ENCODE peak calls at places on chromosomes 3 and 15, in five cellular contexts. L is kidney, X is Peyer's patch, P is left lung, N is dorsolateral prefrontal cortex. B is an unnamed sample.
A peak's percentile ranks its signal among the peaks of the same experiment; 100 is the strongest.

GRCh38 chr15:77107531-77108355 is 36.8 kb upstream of the TSPAN3 start:
- DNase-seq in L (no peak), X (peak; percentile 64), N (peak; percentile 67), P (no peak), B (no peak)

GRCh38 chr15:72944565-72944964 is 107.7 kb upstream of the NEO1 start:
- DNase-seq in X (no peak), N (no peak), P (no peak), L (no peak), B (no peak)

GRCh38 chr15:62035256-62035908 is 24.9 kb downstream of the VPS13C start:
- DNase-seq in P (no peak), X (no peak), L (no peak), N (no peak), B (no peak)

GRCh38 chr3:20739814-20740213 is 553.8 kb upstream of the SGO1 start:
- DNase-seq in X (no peak), N (no peak), P (no peak), L (no peak), B (no peak)

GRCh38 chr15:72935521-72935920 is 116.7 kb upstream of the NEO1 start:
- DNase-seq in X (no peak), N (no peak), L (no peak), P (no peak), B (no peak)

GRCh38 chr3:108509873-108510272 is 523 bp downstream of the MYH15 start:
- DNase-seq in N (no peak), X (no peak), P (no peak), L (no peak), B (no peak)

GRCh38 chr3:178439504-178439903 is 96.7 kb upstream of the KCNMB2 start:
- DNase-seq in L (no peak), P (no peak), X (no peak), N (no peak), B (no peak)

GRCh38 chr3:100163787-100164186 is 49.5 kb upstream of the FILIP1L start:
- DNase-seq in N (no peak), X (no peak), P (no peak), L (no peak), B (no peak)

GRCh38 chr3:63951492-63951891 is 39.3 kb upstream of the SCAANT1 start:
- DNase-seq in L (no peak), N (no peak), P (no peak), X (no peak), B (no peak)

GRCh38 chr15:48794697-48795134 is 16.2 kb downstream of the CEP152 start:
- DNase-seq in L (no peak), N (no peak), X (no peak), P (no peak), B (no peak)

GRCh38 chr15:99925661-99926461 is 192.6 kb upstream of the LYSMD4 start:
- DNase-seq in P (peak; percentile 94), L (peak; percentile 92), N (no peak), X (peak; percentile 79), B (peak; percentile 80)

GRCh38 chr15:101613130-101614000 is 38.8 kb downstream of the TM2D3 start:
- DNase-seq in P (peak; percentile 68), X (peak; percentile 88), N (no peak), L (peak; percentile 97), B (no peak)

GRCh38 chr15:51750942-51751686 is at the start of gene TMOD2:
- DNase-seq in X (peak; percentile 78), N (peak; percentile 63), L (peak; percentile 83), P (peak; percentile 92), B (peak; percentile 70)

GRCh38 chr15:96314508-96314907 is 16.0 kb upstream of the NR2F2 start:
- DNase-seq in P (no peak), N (no peak), X (no peak), L (no peak), B (no peak)

GRCh38 chr3:138378331-138378730 is 30.0 kb downstream of the MRAS start:
- DNase-seq in P (no peak), X (no peak), L (no peak), N (no peak), B (no peak)

GRCh38 chr3:12963869-12964712 is 109.1 kb downstream of the IQSEC1 start:
- DNase-seq in P (peak; percentile 31), X (no peak), N (no peak), L (peak; percentile 77), B (no peak)

GRCh38 chr15:41811432-41812195 is 16.3 kb upstream of the JMJD7 start:
- DNase-seq in P (peak; percentile 92), L (peak; percentile 91), X (peak; percentile 86), N (peak; percentile 93), B (peak; percentile 88)

GRCh38 chr3:163605915-163606314 is 1472.4 kb downstream of the SI start:
- DNase-seq in P (no peak), N (no peak), X (no peak), L (no peak), B (no peak)

GRCh38 chr3:27714692-27715453 is 7.2 kb downstream of the EOMES start:
- DNase-seq in N (no peak), X (peak; percentile 73), L (peak; percentile 81), P (peak; percentile 84), B (peak; percentile 64)

GRCh38 chr3:62622553-62623174 is 249.3 kb upstream of the FEZF2 start:
- DNase-seq in N (no peak), P (no peak), L (no peak), X (no peak), B (no peak)

GRCh38 chr3:6571448-6571847 is 289.5 kb upstream of the GRM7 start:
- DNase-seq in P (no peak), X (no peak), L (no peak), N (no peak), B (no peak)

GRCh38 chr3:169118666-169119370 is 544.7 kb downstream of the MECOM start:
- DNase-seq in P (no peak), X (no peak), L (no peak), N (no peak), B (no peak)

GRCh38 chr3:190319660-190320059 is 2.6 kb downstream of the CLDN1 start:
- DNase-seq in L (no peak), P (no peak), N (no peak), X (no peak), B (no peak)

GRCh38 chr3:186108106-186108940 is 566 bp downstream of the ETV5 start:
- DNase-seq in L (peak; percentile 78), P (peak; percentile 87), X (peak; percentile 66), N (no peak), B (peak; percentile 67)

GRCh38 chr3:136675150-136675858 is 76.9 kb downstream of the STAG1 start:
- DNase-seq in L (no peak), X (no peak), P (no peak), N (no peak), B (no peak)

DNA sequence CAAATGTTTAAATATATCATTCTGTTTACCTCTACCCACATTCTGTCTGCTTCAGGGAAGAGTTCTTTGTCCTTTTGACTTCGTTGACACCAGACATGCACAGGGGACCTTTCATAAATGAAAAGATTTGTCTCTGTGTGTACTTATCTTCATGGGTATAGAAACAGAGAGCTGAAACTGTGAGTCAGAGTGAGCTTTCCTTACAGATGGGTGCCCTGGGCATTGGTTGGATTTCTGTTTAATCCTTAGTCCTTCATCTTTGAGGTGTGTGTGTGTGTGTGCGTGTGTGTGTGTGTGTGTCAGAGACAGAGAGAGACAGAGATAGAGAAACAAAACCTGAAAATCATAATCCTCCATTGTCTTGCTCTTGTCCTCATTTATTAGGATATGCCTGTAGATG is 517.4 kb downstream of the TUSC7 start:
- DNase-seq in L (no peak), X (no peak), P (no peak), N (no peak), B (no peak)
- TF ChIP-seq CTCF in L (no peak), X (no peak), P (no peak), N (no peak), B (no peak)

DNA sequence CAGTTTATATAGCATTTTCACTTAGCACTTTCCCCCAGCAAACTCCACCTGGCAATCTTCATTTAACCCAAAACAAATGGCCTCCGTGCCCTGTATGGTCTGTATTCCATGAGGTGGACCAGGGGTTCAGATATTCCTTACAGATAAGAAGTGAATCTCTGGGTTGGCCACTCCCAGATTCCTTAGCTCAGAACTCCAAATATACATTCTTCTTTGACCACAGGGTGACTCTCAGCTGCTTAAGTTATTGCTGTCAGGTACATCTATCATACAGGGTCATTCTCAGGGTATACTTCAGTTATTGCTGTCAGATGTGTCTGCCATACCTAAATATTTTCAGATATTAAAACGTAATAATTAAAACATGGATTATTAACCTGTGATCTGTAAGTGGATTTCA is 229.8 kb downstream of the TBL1XR1 start:
- DNase-seq in L (no peak), X (no peak), N (no peak), P (no peak), B (no peak)
- TF ChIP-seq CTCF in L (no peak), X (no peak), N (no peak), P (no peak), B (no peak)

GRCh38 chr3:69121513-69121912 is 882 bp downstream of the LMOD3 start:
- DNase-seq in L (no peak), P (no peak), X (no peak), N (no peak), B (no peak)

GRCh38 chr3:69121950-69122349 is 445 bp downstream of the LMOD3 start:
- DNase-seq in L (no peak), P (no peak), N (no peak), X (no peak), B (no peak)

GRCh38 chr3:69119681-69120080 is 2.7 kb downstream of the LMOD3 start:
- DNase-seq in L (no peak), P (no peak), N (no peak), X (no peak), B (no peak)

GRCh38 chr3:69122398-69122797 is at the start of gene LMOD3:
- DNase-seq in P (no peak), L (no peak), X (no peak), N (no peak), B (no peak)

GRCh38 chr3:69120879-69121464 is 1.4 kb downstream of the LMOD3 start:
- DNase-seq in L (no peak), N (peak; percentile 73), X (no peak), P (no peak), B (no peak)
- TF ChIP-seq CTCF in L (peak; percentile 92), N (peak; percentile 92), X (peak; percentile 92), P (peak; percentile 86), B (peak; percentile 94)

GRCh38 chr3:66367979-66368378 is 132.8 kb downstream of the LRIG1 start:
- DNase-seq in N (no peak), P (no peak), L (no peak), X (no peak), B (no peak)

GRCh38 chr3:66376568-66376967 is 124.3 kb downstream of the LRIG1 start:
- DNase-seq in P (no peak), L (no peak), N (no peak), X (no peak), B (no peak)

GRCh38 chr3:66370179-66370578 is 130.6 kb downstream of the LRIG1 start:
- DNase-seq in L (no peak), P (no peak), N (no peak), X (no peak), B (no peak)

GRCh38 chr3:66371432-66371831 is 129.4 kb downstream of the LRIG1 start:
- DNase-seq in P (no peak), N (no peak), L (no peak), X (no peak), B (no peak)

GRCh38 chr3:66372681-66373350 is 128.0 kb downstream of the LRIG1 start:
- DNase-seq in N (peak; percentile 66), P (no peak), L (no peak), X (no peak), B (no peak)
- TF ChIP-seq CTCF in N (peak; percentile 30), P (no peak), L (no peak), X (no peak), B (no peak)

DNA sequence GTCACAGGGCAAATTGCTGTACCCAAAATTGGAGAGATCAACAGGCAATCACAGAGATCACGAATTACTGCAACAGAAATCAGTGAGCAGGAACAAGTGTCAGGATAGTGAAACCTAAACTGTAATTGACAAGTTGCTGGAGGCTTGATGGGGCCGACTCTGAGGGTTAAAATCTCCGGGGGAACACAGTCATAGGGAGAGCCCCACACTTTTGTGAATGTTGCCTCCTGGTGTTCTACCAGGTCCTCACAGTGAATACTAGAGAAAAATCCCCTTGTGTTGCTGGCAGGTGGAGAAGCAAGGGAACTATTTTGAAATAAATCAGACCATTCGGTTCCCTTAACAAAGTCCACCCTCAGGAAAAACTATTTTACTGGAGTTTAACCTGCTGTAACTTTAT is 697.5 kb upstream of the CBLB start:
- DNase-seq in L (no peak), N (no peak), X (no peak), P (no peak), B (no peak)
- TF ChIP-seq CTCF in L (no peak), N (no peak), X (peak; percentile 4), P (no peak), B (no peak)

B was measured in lower lobe of right lung.